ENCODE peak calls at places on chromosomes 11 and 22, in nine cellular contexts. O is hypothalamus; A is type B pancreatic cell; K is stimulated activated CD4-positive, alpha-beta T cell treated with anti-CD3 and anti-CD28 coated beads, Interleukin-4, amount 100 ng/mL, for 4 hours; H is activated CD4-positive, alpha-beta T cell treated with anti-CD3 and anti-CD28 coated beads, Interleukin-2, amount 10 ng/mL, durations not matched to agents 7 days and 5 days; U is prostate gland; I is activated CD8-positive, alpha-beta T cell treated with anti-CD3 and anti-CD28 coated beads, Interleukin-2, amount 10 ng/mL, durations not matched to agents 7 days and 5 days; T is EL; Y is HT1080. N is an unnamed sample.

GRCh38 chr22:22752199-22752555 is 107.8 kb downstream of the GGTLC2 start:
- DNase-seq in K (no peak), H (no peak), I (no peak), A (no peak), U (no peak), Y (no peak), T (no peak), O (no peak), N (no peak)

GRCh38 chr11:67468509-67468834 is 579 bp downstream of the TMEM134 start:
- DNase-seq in A (no peak), I (peak; percentile 39), U (no peak), K (no peak), H (no peak), O (no peak), Y (no peak), T (no peak), N (no peak)

GRCh38 chr22:36359172-36359973 is 28.4 kb downstream of the MYH9 start:
- DNase-seq in O (no peak), H (no peak), I (no peak), K (no peak), U (no peak), A (no peak), T (no peak), Y (no peak), N (no peak)

GRCh38 chr22:27436591-27436990 is 365.0 kb downstream of the MN1 start:
- DNase-seq in U (no peak), I (no peak), K (no peak), H (no peak), O (no peak), T (no peak), A (no peak), Y (no peak), N (no peak)

GRCh38 chr11:132904566-132904965 is 627.7 kb downstream of the OPCML start:
- DNase-seq in K (no peak), O (no peak), Y (no peak), T (no peak), I (no peak), H (no peak), A (no peak), U (no peak), N (peak; percentile 47)

GRCh38 chr22:30444632-30445437 is 19.3 kb downstream of the MTFP1 start:
- DNase-seq in Y (peak; percentile 48), A (no peak), U (no peak), O (peak; percentile 26), H (peak; percentile 62), K (no peak), T (peak; percentile 67), I (peak; percentile 70), N (no peak)

GRCh38 chr11:130999086-130999485 is 82.8 kb upstream of the SNX19 start:
- DNase-seq in U (no peak), I (no peak), A (no peak), H (no peak), K (no peak), T (peak; percentile 49), Y (no peak), O (no peak), N (no peak)

GRCh38 chr11:83641511-83641910 is 355.3 kb upstream of the CCDC90B start:
- DNase-seq in U (no peak), Y (no peak), H (no peak), T (no peak), A (no peak), O (no peak), I (no peak), K (no peak), N (no peak)

GRCh38 chr11:102421262-102421661 is 31.3 kb downstream of the TMEM123 start:
- DNase-seq in K (no peak), U (no peak), T (no peak), Y (no peak), A (no peak), I (no peak), H (no peak), O (no peak), N (no peak)

GRCh38 chr22:33659423-33659822 is 260.9 kb downstream of the LARGE1 start:
- DNase-seq in Y (no peak), O (no peak), A (no peak), T (no peak), U (peak; percentile 12), K (no peak), I (no peak), H (no peak), N (no peak)

GRCh38 chr11:45078236-45079074 is 68.0 kb upstream of the PRDM11 start:
- DNase-seq in U (no peak), Y (no peak), H (no peak), K (no peak), O (no peak), T (no peak), A (no peak), I (no peak), N (no peak)

GRCh38 chr22:45290410-45290936 is 5.7 kb downstream of the UPK3A start:
- DNase-seq in U (peak; percentile 54), T (peak; percentile 72), K (no peak), A (no peak), O (no peak), Y (peak; percentile 65), H (no peak), I (no peak), N (no peak)